ENCODE peak calls at places on chromosomes 3 and 15, in four cellular contexts. D is anterior cingulate cortex; W is AG09319; B is effector memory CD8-positive, alpha-beta T cell. Q is an unnamed sample.

GRCh38 chr15:47374222-47374621 is 343.1 kb upstream of the SEMA6D start:
- DNase-seq in W (no peak), D (no peak), B (no peak), Q (no peak)

GRCh38 chr3:15289661-15290060 is 42.7 kb downstream of the SH3BP5 start:
- DNase-seq in D (no peak), W (no peak), B (no peak), Q (no peak)

GRCh38 chr15:76177491-76178040 is 117.8 kb downstream of the TMEM266 start:
- DNase-seq in B (no peak), W (peak), D (no peak), Q (no peak)

GRCh38 chr15:27408428-27408827 is 437.4 kb downstream of the GABRG3 start:
- DNase-seq in W (no peak), D (no peak), B (no peak), Q (no peak)

GRCh38 chr3:126543457-126544090 is 15.2 kb downstream of the C3orf22 start:
- DNase-seq in D (no peak), B (no peak), W (no peak), Q (no peak)

GRCh38 chr15:77649610-77650009 is 16.9 kb upstream of the LINGO1 start:
- DNase-seq in B (no peak), W (no peak), D (no peak), Q (no peak)

GRCh38 chr3:108036401-108036800 is 54.4 kb downstream of the CD47 start:
- DNase-seq in B (no peak), W (no peak), D (no peak), Q (no peak)

GRCh38 chr3:153963012-153963411 is 158.2 kb upstream of the ARHGEF26 start:
- DNase-seq in W (no peak), B (no peak), D (no peak), Q (no peak)

GRCh38 chr15:71044006-71044405 is 71.3 kb upstream of the THSD4 start:
- DNase-seq in W (no peak), B (no peak), D (no peak), Q (no peak)

GRCh38 chr15:78131295-78132021 is at the start of gene CIB2:
- DNase-seq in D (peak), W (peak), B (peak), Q (peak)

GRCh38 chr3:142725352-142725739 is 1.5 kb downstream of the TRPC1 start:
- DNase-seq in W (no peak), D (no peak), B (no peak), Q (no peak)

GRCh38 chr3:109336272-109336957 is 931 bp downstream of the DPPA4 start:
- DNase-seq in B (no peak), D (no peak), W (no peak), Q (no peak)

GRCh38 chr15:57557267-57557666 is 34.4 kb upstream of the MYZAP start:
- DNase-seq in B (no peak), D (no peak), W (no peak), Q (no peak)

GRCh38 chr15:29066310-29066709 is 180.5 kb downstream of the APBA2 start:
- DNase-seq in B (no peak), D (no peak), W (no peak), Q (no peak)

GRCh38 chr15:43826029-43826507 is 734 bp upstream of the WDR76 start:
- DNase-seq in W (no peak), B (no peak), D (no peak), Q (no peak)

Q was measured in CD4-positive, CD25-positive, alpha-beta regulatory T cell.